ENCODE peak calls at places on chromosome 4, in six cellular contexts. E is mesendoderm, K is IMR-90, T is mesenchymal stem cell, V is H9, P is H1. C is an unnamed sample.

GRCh38 chr4:48047421-48047844 is 30.9 kb downstream of the NIPAL1 start:
- DNase-seq in K (no peak), P (no peak), V (no peak), E (no peak), T (no peak), C (no peak)

GRCh38 chr4:159446266-159446976 is 343.5 kb downstream of the RAPGEF2 start:
- DNase-seq in V (peak; percentile 50), K (peak; percentile 84), P (peak; percentile 23), E (peak; percentile 73), T (peak; percentile 84), C (peak; percentile 53)

GRCh38 chr4:985123-985830 is 1.6 kb upstream of the IDUA start:
- DNase-seq in P (no peak), V (peak; percentile 88), T (peak; percentile 67), K (no peak), E (peak; percentile 71), C (no peak)

GRCh38 chr4:77310931-77311330 is 153.9 kb downstream of the CCNG2 start:
- DNase-seq in V (no peak), T (no peak), E (peak; percentile 26), K (no peak), P (no peak), C (no peak)

GRCh38 chr4:96164814-96165351 is 325.0 kb downstream of the PDHA2 start:
- DNase-seq in E (peak; percentile 8), P (no peak), V (no peak), T (peak; percentile 54), K (peak; percentile 16), C (no peak)

GRCh38 chr4:148542922-148543623 is 100.9 kb upstream of the NR3C2 start:
- DNase-seq in V (no peak), K (peak; percentile 23), P (no peak), E (no peak), T (no peak), C (no peak)

GRCh38 chr4:57404463-57404862 is 294.3 kb upstream of the IGFBP7 start:
- DNase-seq in T (no peak), E (peak; percentile 27), P (no peak), K (no peak), V (no peak), C (peak; percentile 17)

GRCh38 chr4:7286798-7287197 is 94.5 kb downstream of the SORCS2 start:
- DNase-seq in V (no peak), P (no peak), K (no peak), E (no peak), T (no peak), C (no peak)

DNA sequence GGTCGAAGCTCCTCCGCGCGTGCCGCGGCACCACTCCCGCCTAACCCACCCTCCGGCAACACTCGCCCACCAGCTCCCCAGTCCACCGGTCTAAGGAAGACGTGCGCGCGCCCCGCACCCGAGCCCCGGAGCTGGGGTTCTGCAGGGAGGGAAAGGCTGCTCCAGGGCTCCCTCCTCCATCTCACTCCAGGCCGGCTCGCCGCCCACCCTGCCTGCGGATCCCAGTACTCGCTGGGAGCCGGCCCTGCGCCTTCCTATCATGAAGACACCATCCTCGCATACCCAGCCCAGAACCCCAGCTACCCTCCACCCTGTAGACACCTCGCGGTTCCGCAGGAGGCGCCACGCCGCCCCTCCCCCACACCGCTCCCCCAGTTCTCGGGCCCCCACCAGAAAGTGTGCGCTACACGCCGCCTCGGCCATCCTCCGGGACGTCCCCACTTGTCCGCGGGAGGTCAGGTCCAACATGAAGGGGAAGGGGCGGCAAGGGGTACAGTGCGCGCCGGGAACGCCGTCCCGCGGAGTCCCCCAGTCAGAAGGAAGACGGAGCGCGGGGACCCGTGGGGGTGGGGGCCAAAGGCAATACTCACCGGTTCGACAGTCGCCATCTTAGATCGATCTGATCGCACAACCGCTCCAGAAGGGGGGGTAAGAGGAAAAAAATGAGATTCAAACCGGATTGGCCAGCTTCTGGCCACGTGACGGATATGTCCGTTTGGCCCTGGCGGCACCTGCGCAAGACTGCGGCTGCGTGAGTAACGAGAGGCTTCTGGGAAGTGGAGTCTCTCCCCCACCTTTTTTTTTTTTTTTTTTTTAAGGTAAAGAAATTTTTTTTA is at the start of gene EIF4E:
- DNase-seq in V (peak; percentile 98), K (peak; percentile 99), P (peak; percentile 96), E (peak; percentile 100), T (peak; percentile 99), C (peak; percentile 93)
- H3K18ac ChIP-seq in V (peak within 1 kb of the TSS; percentile 94), K (peak within 1 kb of the TSS; percentile 86), P (peak within 1 kb of the TSS; percentile 99), E (peak within 1 kb of the TSS; percentile 61), T (peak within 1 kb of the TSS; percentile 99), C (peak within 1 kb of the TSS; percentile 100)

GRCh38 chr4:4394644-4395043 is 7.7 kb downstream of the NSG1 start:
- DNase-seq in P (no peak), K (peak; percentile 51), T (peak; percentile 72), E (no peak), V (no peak), C (no peak)

GRCh38 chr4:4397441-4397819 is 10.5 kb downstream of the NSG1 start:
- DNase-seq in K (no peak), P (no peak), T (no peak), V (no peak), E (no peak), C (no peak)

GRCh38 chr4:4396628-4397440 is 9.9 kb downstream of the NSG1 start:
- DNase-seq in K (peak; percentile 42), E (peak; percentile 86), P (peak; percentile 17), T (peak; percentile 87), V (peak; percentile 49), C (no peak)

GRCh38 chr4:4398430-4398829 is 11.5 kb downstream of the NSG1 start:
- DNase-seq in E (no peak), P (no peak), T (no peak), V (no peak), K (no peak), C (no peak)

GRCh38 chr4:4395849-4396627 is 9.1 kb downstream of the NSG1 start:
- DNase-seq in K (peak; percentile 53), P (no peak), T (peak; percentile 96), E (peak; percentile 80), V (peak; percentile 57), C (no peak)
- H3K18ac ChIP-seq in K (peak overlapping the region; percentile 53), P (peak overlapping the region; percentile 51), T (peak overlapping the region; percentile 41), E (no peak overlapping the region), V (no peak overlapping the region), C (peak overlapping the region; percentile 31)

DNA sequence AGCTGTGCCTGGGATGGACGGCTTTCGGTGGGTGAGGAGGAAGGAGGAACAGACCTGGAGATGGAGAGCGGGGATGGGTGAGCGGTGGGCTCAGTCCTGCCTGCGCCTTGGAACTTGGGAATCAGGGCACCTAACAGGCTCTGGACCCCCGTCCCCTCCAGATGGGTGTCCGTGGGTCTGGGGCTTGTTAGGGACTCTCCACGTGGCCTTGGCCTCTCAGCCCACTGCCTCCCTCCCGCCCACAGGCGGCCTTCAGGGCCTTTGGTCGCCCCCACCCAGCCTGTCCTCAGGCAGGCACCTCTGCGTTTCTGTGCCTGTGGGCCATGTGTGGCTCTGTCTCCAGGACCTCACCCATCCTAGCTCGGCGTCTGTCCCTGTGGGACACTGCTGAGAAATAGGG is 29.0 kb downstream of the TRMT44 start:
- DNase-seq in T (no peak), E (no peak), K (no peak), V (no peak), P (no peak), C (no peak)
- H3K18ac ChIP-seq in T (no peak overlapping the region), E (no peak overlapping the region), K (no peak overlapping the region), V (no peak overlapping the region), P (no peak overlapping the region), C (peak overlapping the region; percentile 12)

GRCh38 chr4:172142331-172142738 is 329.1 kb downstream of the GALNTL6 start:
- DNase-seq in V (no peak), P (no peak), T (peak; percentile 44), K (peak; percentile 22), E (no peak), C (no peak)

GRCh38 chr4:172141025-172141424 is 327.8 kb downstream of the GALNTL6 start:
- DNase-seq in E (no peak), P (no peak), V (no peak), T (peak; percentile 6), K (no peak), C (no peak)

GRCh38 chr4:172147702-172148101 is 334.5 kb downstream of the GALNTL6 start:
- DNase-seq in P (no peak), K (no peak), V (no peak), T (no peak), E (no peak), C (no peak)

GRCh38 chr4:172149329-172149728 is 336.1 kb downstream of the GALNTL6 start:
- DNase-seq in V (no peak), K (no peak), P (no peak), E (no peak), T (no peak), C (no peak)

DNA sequence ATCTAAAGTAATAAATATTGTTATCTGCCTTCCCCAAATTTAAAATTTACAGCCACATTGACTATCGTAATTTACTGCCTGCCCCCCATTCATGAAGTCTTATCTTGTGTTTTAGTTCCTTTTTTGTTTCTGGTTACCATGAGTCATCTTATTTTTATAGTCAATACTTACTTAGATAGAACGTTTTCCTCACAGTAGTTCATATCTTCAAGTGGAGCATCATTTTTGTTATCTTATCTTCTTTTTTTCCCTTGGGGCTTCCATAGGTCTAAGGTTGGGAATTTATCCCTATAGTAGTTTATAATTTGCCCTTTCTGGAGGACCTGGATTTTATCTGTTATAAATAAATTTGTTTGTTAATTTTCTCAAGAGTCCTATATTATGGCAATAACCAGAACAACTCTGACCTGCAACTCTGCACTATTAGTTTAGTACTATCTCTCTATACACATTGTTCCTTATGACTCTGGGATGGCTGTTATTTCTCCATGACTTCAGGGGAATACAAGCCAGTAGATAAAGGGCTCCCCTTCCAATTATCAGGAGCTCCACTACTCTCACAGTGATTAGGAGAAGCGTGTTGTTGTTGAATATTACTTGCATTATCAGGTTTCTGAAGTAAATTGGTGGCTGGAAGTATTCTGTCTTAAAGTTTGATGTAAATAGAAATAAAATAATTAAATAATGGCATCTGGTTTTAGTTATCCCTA is 330.6 kb downstream of the GALNTL6 start:
- DNase-seq in K (no peak), P (no peak), V (no peak), T (peak; percentile 22), E (peak; percentile 34), C (no peak)
- H3K18ac ChIP-seq in K (no peak overlapping the region), P (no peak overlapping the region), V (no peak overlapping the region), T (no peak overlapping the region), E (no peak overlapping the region), C (no peak overlapping the region)

GRCh38 chr4:52824270-52824602 is 37.9 kb upstream of the RASL11B start:
- DNase-seq in P (no peak), T (no peak), K (no peak), E (no peak), V (peak; percentile 20), C (no peak)
- H3K18ac ChIP-seq in P (no peak overlapping the region), T (peak overlapping the region; percentile 95), K (peak overlapping the region; percentile 55), E (no peak overlapping the region), V (no peak overlapping the region), C (no peak overlapping the region)

GRCh38 chr4:99061048-99061447 is 27.5 kb downstream of the ADH5 start:
- DNase-seq in V (no peak), P (no peak), E (no peak), T (no peak), K (no peak), C (no peak)
- H3K18ac ChIP-seq in V (no peak overlapping the region), P (no peak overlapping the region), E (no peak overlapping the region), T (no peak overlapping the region), K (peak overlapping the region; percentile 7), C (no peak overlapping the region)

C was measured in neuronal stem cell.